ENCODE peak calls at places on chromosome 19, in six cellular contexts. One of them, this sample, is unnamed.

GRCh38 chr19:35293733-35294309 is 1.9 kb downstream of the MAG start:
- DNase-seq in stomach: no peak
- DNase-seq in esophagus muscularis mucosa: no peak
- DNase-seq in transverse colon: no peak
- DNase-seq in osteoblast: peak; percentile 11
- DNase-seq in PC-3: no peak
- DNase-seq in this sample: no peak

GRCh38 chr19:15649526-15649925 is 8.8 kb downstream of the CYP4F3 start:
- DNase-seq in stomach: no peak
- DNase-seq in esophagus muscularis mucosa: peak; percentile 55
- DNase-seq in transverse colon: no peak
- DNase-seq in osteoblast: no peak
- DNase-seq in PC-3: no peak
- DNase-seq in this sample: no peak

GRCh38 chr19:56837892-56838679 is 2.4 kb downstream of the PEG3 start:
- DNase-seq in stomach: no peak
- DNase-seq in esophagus muscularis mucosa: no peak
- DNase-seq in transverse colon: peak; percentile 23
- DNase-seq in osteoblast: no peak
- DNase-seq in PC-3: peak; percentile 58
- DNase-seq in this sample: peak; percentile 80

GRCh38 chr19:57334191-57334590 is 13.9 kb downstream of the ZNF543 start:
- DNase-seq in stomach: no peak
- DNase-seq in esophagus muscularis mucosa: no peak
- DNase-seq in transverse colon: no peak
- DNase-seq in osteoblast: no peak
- DNase-seq in PC-3: no peak
- DNase-seq in this sample: no peak

GRCh38 chr19:12782424-12783225 is 7.3 kb upstream of the HOOK2 start:
- DNase-seq in stomach: peak; percentile 80
- DNase-seq in esophagus muscularis mucosa: no peak
- DNase-seq in transverse colon: peak; percentile 90
- DNase-seq in osteoblast: peak; percentile 97
- DNase-seq in PC-3: peak; percentile 68
- DNase-seq in this sample: peak; percentile 84

GRCh38 chr19:44260343-44260681 is 626 bp downstream of the ZNF233 start:
- DNase-seq in stomach: no peak
- DNase-seq in esophagus muscularis mucosa: no peak
- DNase-seq in transverse colon: peak; percentile 14
- DNase-seq in osteoblast: peak; percentile 10
- DNase-seq in PC-3: no peak
- DNase-seq in this sample: no peak

GRCh38 chr19:49696865-49697264 is 5.9 kb downstream of the CPT1C start:
- DNase-seq in stomach: no peak
- DNase-seq in esophagus muscularis mucosa: no peak
- DNase-seq in transverse colon: no peak
- DNase-seq in osteoblast: no peak
- DNase-seq in PC-3: no peak
- DNase-seq in this sample: no peak

GRCh38 chr19:33110201-33110910 is 21.6 kb upstream of the WDR88 start:
- DNase-seq in stomach: no peak
- DNase-seq in esophagus muscularis mucosa: no peak
- DNase-seq in transverse colon: no peak
- DNase-seq in osteoblast: peak; percentile 81
- DNase-seq in PC-3: no peak
- DNase-seq in this sample: no peak

GRCh38 chr19:38062959-38063786 is 156.2 kb downstream of the SIPA1L3 start:
- DNase-seq in stomach: no peak
- DNase-seq in esophagus muscularis mucosa: no peak
- DNase-seq in transverse colon: no peak
- DNase-seq in osteoblast: no peak
- DNase-seq in PC-3: no peak
- DNase-seq in this sample: no peak

GRCh38 chr19:10214784-10215183 is 16.3 kb downstream of the S1PR2 start:
- DNase-seq in stomach: no peak
- DNase-seq in esophagus muscularis mucosa: no peak
- DNase-seq in transverse colon: no peak
- DNase-seq in osteoblast: peak; percentile 56
- DNase-seq in PC-3: peak; percentile 63
- DNase-seq in this sample: no peak

GRCh38 chr19:41988947-41989346 is 5.1 kb downstream of the ATP1A3 start:
- DNase-seq in stomach: no peak
- DNase-seq in esophagus muscularis mucosa: no peak
- DNase-seq in transverse colon: no peak
- DNase-seq in osteoblast: no peak
- DNase-seq in PC-3: no peak
- DNase-seq in this sample: no peak

GRCh38 chr19:2167896-2168618 is 4.3 kb downstream of the DOT1L start:
- DNase-seq in stomach: peak; percentile 40
- DNase-seq in esophagus muscularis mucosa: no peak
- DNase-seq in transverse colon: peak; percentile 63
- DNase-seq in osteoblast: peak; percentile 92
- DNase-seq in PC-3: peak; percentile 23
- DNase-seq in this sample: peak; percentile 83

GRCh38 chr19:13255041-13255718 is 105.0 kb downstream of the IER2 start:
- DNase-seq in stomach: no peak
- DNase-seq in esophagus muscularis mucosa: no peak
- DNase-seq in transverse colon: no peak
- DNase-seq in osteoblast: no peak
- DNase-seq in PC-3: no peak
- DNase-seq in this sample: no peak

GRCh38 chr19:10114651-10115391 is 3.3 kb downstream of the P2RY11 start:
- DNase-seq in stomach: no peak
- DNase-seq in esophagus muscularis mucosa: no peak
- DNase-seq in transverse colon: no peak
- DNase-seq in osteoblast: peak; percentile 49
- DNase-seq in PC-3: peak; percentile 39
- DNase-seq in this sample: no peak

GRCh38 chr19:50977626-50978025 is 6.1 kb downstream of the KLK7 start:
- DNase-seq in stomach: no peak
- DNase-seq in esophagus muscularis mucosa: no peak
- DNase-seq in transverse colon: no peak
- DNase-seq in osteoblast: no peak
- DNase-seq in PC-3: peak; percentile 42
- DNase-seq in this sample: no peak

GRCh38 chr19:11410682-11411081 is 8.4 kb downstream of the RGL3 start:
- DNase-seq in stomach: no peak
- DNase-seq in esophagus muscularis mucosa: no peak
- DNase-seq in transverse colon: no peak
- DNase-seq in osteoblast: peak; percentile 14
- DNase-seq in PC-3: peak; percentile 65
- DNase-seq in this sample: no peak

GRCh38 chr19:6700586-6701316 is 19.7 kb downstream of the C3 start:
- DNase-seq in stomach: no peak
- DNase-seq in esophagus muscularis mucosa: no peak
- DNase-seq in transverse colon: no peak
- DNase-seq in osteoblast: peak; percentile 30
- DNase-seq in PC-3: no peak
- DNase-seq in this sample: no peak

GRCh38 chr19:383922-384800 is 24.8 kb downstream of the C2CD4C start:
- DNase-seq in stomach: peak; percentile 40
- DNase-seq in esophagus muscularis mucosa: no peak
- DNase-seq in transverse colon: no peak
- DNase-seq in osteoblast: peak; percentile 86
- DNase-seq in PC-3: no peak
- DNase-seq in this sample: no peak

GRCh38 chr19:47176071-47176626 is 45.5 kb downstream of the SAE1 start:
- DNase-seq in stomach: no peak
- DNase-seq in esophagus muscularis mucosa: no peak
- DNase-seq in transverse colon: no peak
- DNase-seq in osteoblast: peak; percentile 74
- DNase-seq in PC-3: no peak
- DNase-seq in this sample: no peak

GRCh38 chr19:6133231-6133630 is 2.2 kb upstream of the ACSBG2 start:
- DNase-seq in stomach: no peak
- DNase-seq in esophagus muscularis mucosa: no peak
- DNase-seq in transverse colon: no peak
- DNase-seq in osteoblast: no peak
- DNase-seq in PC-3: no peak
- DNase-seq in this sample: no peak

GRCh38 chr19:16654151-16654550 is 5.8 kb downstream of the SMIM7 start:
- DNase-seq in stomach: no peak
- DNase-seq in esophagus muscularis mucosa: no peak
- DNase-seq in transverse colon: no peak
- DNase-seq in osteoblast: peak; percentile 84
- DNase-seq in PC-3: no peak
- DNase-seq in this sample: no peak

DNA sequence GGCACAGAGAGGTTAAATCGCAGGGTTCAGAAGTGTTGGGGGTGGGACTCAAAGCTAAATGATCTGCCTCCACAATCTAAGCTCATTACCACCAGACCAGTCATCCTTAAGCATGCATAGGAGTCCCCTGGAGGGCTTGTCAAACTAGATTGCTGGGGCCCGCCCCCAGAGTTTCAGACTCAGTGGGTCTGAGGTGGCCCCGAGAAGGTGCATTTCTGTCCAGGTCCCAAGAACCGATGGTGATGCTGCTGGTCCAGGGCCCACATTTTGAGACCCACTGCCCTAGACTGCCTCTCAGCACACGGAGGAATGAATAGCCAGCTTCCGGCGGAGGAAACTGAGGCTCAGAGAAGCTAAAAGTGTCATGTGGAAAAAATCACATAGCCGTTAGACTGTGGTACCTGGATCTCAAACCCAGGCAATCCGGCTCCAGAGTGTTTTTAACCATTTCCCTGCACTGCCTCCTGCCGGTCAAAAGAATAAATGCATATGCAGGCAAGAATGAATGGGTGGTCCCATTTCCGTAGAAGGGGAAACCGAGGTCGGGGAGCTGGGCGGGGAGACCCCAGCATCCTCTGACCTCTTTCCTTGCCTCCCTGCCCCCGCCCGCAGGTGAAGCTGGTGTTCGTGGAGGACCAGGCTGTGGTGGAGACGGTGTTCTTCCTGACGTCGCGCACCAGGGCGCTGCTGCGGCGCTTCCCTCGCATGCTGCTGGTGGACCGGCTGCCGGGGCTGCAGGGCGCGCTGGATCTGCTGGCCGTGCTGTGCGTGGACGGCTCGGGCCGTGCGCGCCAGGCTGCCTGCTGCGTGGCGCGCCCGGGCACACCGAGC is 23.8 kb downstream of the ZSWIM9 start:
- DNase-seq in stomach: no peak
- DNase-seq in esophagus muscularis mucosa: no peak
- DNase-seq in transverse colon: no peak
- DNase-seq in osteoblast: peak; percentile 89
- DNase-seq in PC-3: no peak
- DNase-seq in this sample: no peak
- TF ChIP-seq CTCF in stomach: no peak
- TF ChIP-seq CTCF in esophagus muscularis mucosa: peak; percentile 54
- TF ChIP-seq CTCF in transverse colon: peak; percentile 41
- TF ChIP-seq CTCF in osteoblast: peak; percentile 63
- TF ChIP-seq CTCF in PC-3: no peak
- TF ChIP-seq CTCF in this sample: peak; percentile 33

GRCh38 chr19:29442094-29442493 is 83.7 kb upstream of the VSTM2B start:
- DNase-seq in stomach: no peak
- DNase-seq in esophagus muscularis mucosa: no peak
- DNase-seq in transverse colon: no peak
- DNase-seq in osteoblast: peak; percentile 52
- DNase-seq in PC-3: no peak
- DNase-seq in this sample: no peak

GRCh38 chr19:29439688-29440550 is 85.9 kb upstream of the VSTM2B start:
- DNase-seq in stomach: no peak
- DNase-seq in esophagus muscularis mucosa: no peak
- DNase-seq in transverse colon: no peak
- DNase-seq in osteoblast: peak; percentile 51
- DNase-seq in PC-3: no peak
- DNase-seq in this sample: no peak

GRCh38 chr19:29446331-29446730 is 79.5 kb upstream of the VSTM2B start:
- DNase-seq in stomach: no peak
- DNase-seq in esophagus muscularis mucosa: peak; percentile 90
- DNase-seq in transverse colon: no peak
- DNase-seq in osteoblast: no peak
- DNase-seq in PC-3: no peak
- DNase-seq in this sample: no peak

GRCh38 chr19:29445246-29445645 is 80.5 kb upstream of the VSTM2B start:
- DNase-seq in stomach: no peak
- DNase-seq in esophagus muscularis mucosa: no peak
- DNase-seq in transverse colon: no peak
- DNase-seq in osteoblast: no peak
- DNase-seq in PC-3: no peak
- DNase-seq in this sample: no peak

DNA sequence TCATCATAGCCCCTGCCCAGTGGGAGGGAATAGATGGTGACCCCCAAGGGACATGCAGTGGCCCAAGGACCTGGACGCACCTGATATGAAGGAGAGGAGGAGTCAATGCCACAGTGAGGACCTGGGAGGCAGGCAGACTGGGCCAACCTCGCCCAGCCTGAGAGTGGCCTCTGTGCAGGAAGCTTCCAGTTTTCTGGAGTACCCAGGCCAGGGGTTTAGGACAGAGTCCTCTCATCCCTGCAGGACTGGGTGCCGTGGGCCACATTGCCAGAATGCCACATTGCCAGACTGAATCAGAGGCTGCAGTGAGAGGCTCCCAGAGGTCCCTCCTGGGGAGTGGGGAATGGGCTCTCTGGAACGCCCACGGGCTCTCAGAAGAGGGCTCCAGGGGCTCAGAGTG is 82.9 kb upstream of the VSTM2B start:
- DNase-seq in stomach: no peak
- DNase-seq in esophagus muscularis mucosa: no peak
- DNase-seq in transverse colon: no peak
- DNase-seq in osteoblast: no peak
- DNase-seq in PC-3: no peak
- DNase-seq in this sample: no peak
- H3K36me3 ChIP-seq in stomach: no peaks in the 10 kb centered on the region
- H3K36me3 ChIP-seq in esophagus muscularis mucosa: no peaks in the 10 kb centered on the region
- H3K36me3 ChIP-seq in transverse colon: no peaks in the 10 kb centered on the region
- H3K36me3 ChIP-seq in osteoblast: no peaks in the 10 kb centered on the region
- H3K36me3 ChIP-seq in PC-3: no peaks in the 10 kb centered on the region
- H3K36me3 ChIP-seq in this sample: no peaks in the 10 kb centered on the region

GRCh38 chr19:7981199-7981598 is 24.2 kb downstream of the ELAVL1 start:
- DNase-seq in stomach: no peak
- DNase-seq in esophagus muscularis mucosa: no peak
- DNase-seq in transverse colon: no peak
- DNase-seq in osteoblast: no peak
- DNase-seq in PC-3: no peak
- DNase-seq in this sample: no peak
- H3K4me3 ChIP-seq in stomach: no peak overlapping the region
- H3K4me3 ChIP-seq in esophagus muscularis mucosa: no peak overlapping the region
- H3K4me3 ChIP-seq in transverse colon: no peak overlapping the region
- H3K4me3 ChIP-seq in osteoblast: no peak overlapping the region
- H3K4me3 ChIP-seq in PC-3: no peak overlapping the region
- H3K4me3 ChIP-seq in this sample: no peak overlapping the region

DNA sequence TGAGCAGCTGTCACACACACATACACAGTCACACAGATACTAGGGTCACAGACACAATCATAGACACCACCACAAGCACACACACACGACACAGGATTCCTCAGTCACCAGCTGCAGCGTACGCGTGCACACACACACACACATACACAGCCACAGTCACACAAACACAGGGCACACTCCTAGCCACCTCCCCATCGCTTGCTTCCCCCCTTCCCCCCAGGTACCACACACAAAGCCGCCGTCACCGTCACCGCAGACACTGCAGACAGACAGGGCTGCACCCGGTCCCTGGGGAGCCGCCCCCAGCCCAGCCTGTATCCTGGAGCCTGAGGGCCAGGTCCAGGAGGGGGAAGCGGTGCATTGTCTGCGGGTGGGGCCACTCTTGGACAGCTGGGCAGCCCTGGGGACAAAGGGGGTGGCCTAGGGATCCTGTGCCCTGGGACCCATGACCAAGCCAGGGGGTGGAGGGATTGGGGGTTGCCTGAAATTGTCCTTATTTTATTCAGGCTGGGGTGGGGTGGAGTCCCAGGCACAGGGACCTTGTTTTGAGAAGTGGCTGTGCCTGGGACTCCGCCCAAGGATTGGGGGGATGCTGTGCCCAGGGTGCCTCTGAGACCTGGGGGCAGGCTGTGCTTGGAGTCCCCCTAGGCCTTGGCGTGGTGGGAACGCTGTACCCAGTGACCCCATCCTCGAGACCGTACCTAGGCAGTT is 957 bp downstream of the NUMBL start:
- DNase-seq in stomach: no peak
- DNase-seq in esophagus muscularis mucosa: no peak
- DNase-seq in transverse colon: no peak
- DNase-seq in osteoblast: peak; percentile 77
- DNase-seq in PC-3: peak; percentile 7
- DNase-seq in this sample: peak; percentile 43
- TF ChIP-seq CTCF in stomach: no peak
- TF ChIP-seq CTCF in esophagus muscularis mucosa: no peak
- TF ChIP-seq CTCF in transverse colon: no peak
- TF ChIP-seq CTCF in osteoblast: no peak
- TF ChIP-seq CTCF in PC-3: no peak
- TF ChIP-seq CTCF in this sample: no peak

This sample was measured in tibial artery.